ENCODE peak calls at places on chromosomes 6 and 20, in four cellular contexts. A is HCT116, L is cardiac muscle cell, E is heart right ventricle. H is an unnamed sample.

GRCh38 chr6:31037169-31037568 is 26.9 kb downstream of the MUC22 start:
- DNase-seq in A (no peak), L (no peak), E (no peak), H (no peak)

GRCh38 chr6:4944325-4944724 is 59.5 kb downstream of the RPP40 start:
- DNase-seq in A (no peak), L (no peak), E (no peak), H (no peak)

GRCh38 chr6:97656236-97656635 is 373.2 kb upstream of the MMS22L start:
- DNase-seq in A (no peak), L (peak; percentile 32), E (no peak), H (no peak)

GRCh38 chr20:10490706-10491105 is 55.6 kb downstream of the SLX4IP start:
- DNase-seq in A (no peak), L (no peak), E (no peak), H (no peak)

GRCh38 chr6:5968817-5969726 is 37.7 kb downstream of the NRN1 start:
- DNase-seq in A (peak; percentile 35), L (peak; percentile 9), E (peak; percentile 66), H (no peak)

GRCh38 chr6:162728177-162728571 is 400 bp downstream of the PACRG start:
- DNase-seq in A (no peak), L (no peak), E (no peak), H (peak; percentile 5)

GRCh38 chr6:137677714-137678113 is 183.5 kb upstream of the OLIG3 start:
- DNase-seq in A (no peak), L (no peak), E (no peak), H (no peak)

GRCh38 chr6:29016559-29017427 is 11.7 kb upstream of the ZNF311 start:
- DNase-seq in A (peak; percentile 72), L (peak; percentile 81), E (peak; percentile 61), H (peak; percentile 85)

GRCh38 chr6:135506270-135506997 is 8.9 kb upstream of the AHI1 start:
- DNase-seq in A (no peak), L (peak; percentile 51), E (no peak), H (no peak)

GRCh38 chr6:80223743-80224212 is 117.3 kb downstream of the BCKDHB start:
- DNase-seq in A (no peak), L (no peak), E (no peak), H (no peak)

GRCh38 chr20:60453847-60454246 is 495.6 kb downstream of the CDH26 start:
- DNase-seq in A (no peak), L (peak; percentile 34), E (no peak), H (peak; percentile 46)

GRCh38 chr6:11575408-11576033 is 38.0 kb downstream of the TMEM170B start:
- DNase-seq in A (peak; percentile 71), L (peak; percentile 76), E (no peak), H (peak; percentile 53)

GRCh38 chr6:139336488-139336887 is 38.0 kb downstream of the CITED2 start:
- DNase-seq in A (no peak), L (no peak), E (peak; percentile 35), H (no peak)

GRCh38 chr6:125821825-125822281 is 31.1 kb downstream of the NCOA7 start:
- DNase-seq in A (no peak), L (no peak), E (no peak), H (no peak)

GRCh38 chr20:49699200-49699992 is 14.3 kb downstream of the B4GALT5 start:
- DNase-seq in A (no peak), L (no peak), E (no peak), H (no peak)

GRCh38 chr20:48619126-48620101 is 208.4 kb downstream of the PREX1 start:
- DNase-seq in A (no peak), L (no peak), E (peak; percentile 47), H (no peak)

GRCh38 chr6:163226181-163226835 is 188.2 kb upstream of the QKI start:
- DNase-seq in A (no peak), L (no peak), E (no peak), H (no peak)

GRCh38 chr20:59165794-59166709 is 2.4 kb downstream of the ZNF831 start:
- DNase-seq in A (no peak), L (no peak), E (no peak), H (no peak)

GRCh38 chr6:108116781-108117426 is 42.4 kb upstream of the OSTM1 start:
- DNase-seq in A (no peak), L (no peak), E (no peak), H (peak; percentile 12)

GRCh38 chr20:58094160-58094559 is 134.3 kb downstream of the ANKRD60 start:
- DNase-seq in A (no peak), L (no peak), E (no peak), H (no peak)

GRCh38 chr6:129646617-129647016 is 63.4 kb downstream of the ARHGAP18 start:
- DNase-seq in A (no peak), L (no peak), E (no peak), H (no peak)

GRCh38 chr6:39196648-39197047 is 32.6 kb downstream of the KCNK5 start:
- DNase-seq in A (no peak), L (no peak), E (no peak), H (no peak)

GRCh38 chr6:124466949-124467348 is 495.3 kb upstream of the RNF217 start:
- DNase-seq in A (no peak), L (no peak), E (no peak), H (no peak)

GRCh38 chr20:6178537-6178936 is 55.7 kb upstream of the FERMT1 start:
- DNase-seq in A (peak; percentile 22), L (peak; percentile 67), E (no peak), H (no peak)

GRCh38 chr20:1118336-1119127 is at the start of gene PSMF1:
- DNase-seq in A (peak; percentile 87), L (peak; percentile 96), E (peak; percentile 95), H (peak; percentile 94)
- TF ChIP-seq CTCF in A (no peak), L (no peak), E (no peak), H (no peak)

DNA sequence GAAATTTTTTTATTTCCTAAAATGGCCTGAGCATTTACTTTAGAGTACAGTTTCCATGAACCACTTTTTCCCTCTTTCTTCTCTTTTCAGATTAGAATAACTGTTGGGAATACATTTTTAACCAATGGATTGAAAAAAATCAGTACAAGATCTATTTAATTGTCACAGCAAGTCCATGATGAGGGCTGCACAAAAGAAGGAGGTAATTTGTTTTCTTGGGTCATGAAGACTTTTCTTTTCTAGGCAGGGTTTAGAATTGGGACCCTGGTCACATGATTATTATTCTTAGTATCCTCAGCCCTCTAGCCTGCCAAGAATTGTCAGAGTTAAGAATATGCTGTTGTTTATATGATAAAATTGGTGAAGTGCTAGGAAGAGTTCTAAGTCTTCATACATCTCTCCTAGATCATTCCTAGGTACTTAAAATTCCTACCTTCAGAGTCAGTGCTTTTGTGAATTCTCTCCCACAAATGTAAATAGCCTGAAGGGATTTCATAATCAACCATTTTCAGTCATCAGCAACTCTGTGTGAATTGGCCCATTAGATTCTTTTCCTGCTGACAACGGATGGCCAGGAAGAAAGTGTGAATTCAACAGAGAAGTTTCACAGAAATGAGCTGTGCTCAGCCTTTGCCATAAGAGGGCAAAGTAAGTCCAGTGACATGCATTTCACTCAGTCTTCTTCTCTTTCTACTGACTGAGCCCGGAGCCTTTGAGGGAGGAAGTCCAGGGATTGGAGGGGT is 32.4 kb upstream of the TPBG start:
- DNase-seq in A (no peak), L (no peak), E (no peak), H (no peak)
- TF ChIP-seq CTCF in A (no peak), L (peak; percentile 29), E (no peak), H (no peak)

GRCh38 chr20:62413025-62413580 is 6.0 kb upstream of the CABLES2 start:
- DNase-seq in A (no peak), L (no peak), E (no peak), H (no peak)

GRCh38 chr20:62412194-62413024 is 5.3 kb upstream of the CABLES2 start:
- DNase-seq in A (no peak), L (no peak), E (no peak), H (no peak)

GRCh38 chr20:62411479-62412193 is 4.6 kb upstream of the CABLES2 start:
- DNase-seq in A (no peak), L (no peak), E (no peak), H (no peak)

GRCh38 chr20:62415354-62416111 is 8.4 kb upstream of the CABLES2 start:
- DNase-seq in A (no peak), L (no peak), E (no peak), H (no peak)

DNA sequence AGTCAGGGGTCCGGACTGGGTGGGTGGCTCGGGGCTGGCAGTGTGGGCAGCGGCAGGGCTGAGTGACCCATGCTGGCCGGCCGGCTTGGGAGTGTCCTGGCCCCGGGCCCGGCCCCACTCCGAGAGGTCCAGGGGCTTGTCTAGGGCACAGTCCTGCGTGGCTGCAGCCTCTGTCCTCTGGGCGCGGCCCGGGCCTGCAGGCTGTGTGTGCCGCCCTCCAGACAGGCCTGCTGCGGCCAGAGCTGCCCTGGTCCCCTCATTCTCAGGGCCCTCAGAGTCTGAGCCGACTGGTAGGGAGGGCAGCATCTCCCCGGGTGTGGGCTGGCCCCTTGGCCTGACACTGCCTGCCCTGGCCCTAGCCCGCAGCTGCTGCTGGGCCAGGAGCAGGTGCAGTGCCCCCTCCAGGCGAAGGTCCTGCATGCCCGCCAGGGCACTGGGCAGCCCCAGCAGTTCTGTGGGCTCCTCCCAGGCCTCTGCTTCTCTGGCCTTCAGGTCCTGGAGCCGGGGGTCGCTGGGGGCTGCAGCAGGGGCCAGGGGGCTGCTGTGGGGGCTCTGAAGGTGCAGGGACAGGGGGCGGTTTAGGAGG is 6.9 kb upstream of the CABLES2 start:
- DNase-seq in A (no peak), L (no peak), E (no peak), H (no peak)
- TF ChIP-seq CTCF in A (peak; percentile 54), L (peak; percentile 5), E (no peak), H (no peak)

GRCh38 chr6:88135578-88136114 is 30.5 kb downstream of the CNR1 start:
- DNase-seq in A (no peak), L (no peak), E (no peak), H (no peak)

GRCh38 chr6:88137915-88138314 is 28.2 kb downstream of the CNR1 start:
- DNase-seq in A (no peak), L (no peak), E (no peak), H (no peak)

GRCh38 chr6:88134575-88134974 is 31.6 kb downstream of the CNR1 start:
- DNase-seq in A (no peak), L (no peak), E (no peak), H (no peak)

GRCh38 chr6:88133718-88134117 is 32.4 kb downstream of the CNR1 start:
- DNase-seq in A (no peak), L (no peak), E (no peak), H (no peak)
- TF ChIP-seq CTCF in A (no peak), L (no peak), E (no peak), H (no peak)

GRCh38 chr6:148273962-148274752 is 68.5 kb upstream of the SASH1 start:
- DNase-seq in A (no peak), L (no peak), E (no peak), H (no peak)
- TF ChIP-seq CTCF in A (no peak), L (peak; percentile 13), E (no peak), H (no peak)

GRCh38 chr20:25224941-25225340 is 22.9 kb upstream of the PYGB start:
- DNase-seq in A (no peak), L (no peak), E (no peak), H (no peak)

GRCh38 chr20:25223765-25224720 is 23.8 kb upstream of the PYGB start:
- DNase-seq in A (no peak), L (no peak), E (no peak), H (no peak)

GRCh38 chr20:25222461-25223178 is 25.3 kb upstream of the PYGB start:
- DNase-seq in A (no peak), L (no peak), E (no peak), H (no peak)

GRCh38 chr20:25221592-25222460 is 26.1 kb upstream of the PYGB start:
- DNase-seq in A (no peak), L (no peak), E (peak; percentile 48), H (no peak)

GRCh38 chr20:25223179-25223661 is 24.7 kb upstream of the PYGB start:
- DNase-seq in A (peak; percentile 76), L (no peak), E (no peak), H (no peak)
- TF ChIP-seq CTCF in A (peak; percentile 37), L (peak; percentile 23), E (no peak), H (no peak)

GRCh38 chr6:16239090-16239797 is 857 bp downstream of the GMPR start:
- DNase-seq in A (no peak), L (peak; percentile 48), E (peak; percentile 75), H (peak; percentile 48)
- TF ChIP-seq CTCF in A (peak; percentile 66), L (peak; percentile 22), E (peak; percentile 31), H (peak; percentile 25)

H was measured in nephron progenitor cell.